ENCODE peak calls at places on chromosomes 7 and 10, in six cellular contexts. One of them, this sample, is unnamed.

GRCh38 chr7:113216038-113216437 is 97.7 kb upstream of the SMIM30 start:
- DNase-seq in ovary: no peak
- DNase-seq in RWPE2: no peak
- DNase-seq in SK-N-SH: no peak
- DNase-seq in stomach: no peak
- DNase-seq in CD8-positive, alpha-beta memory T cell: no peak
- DNase-seq in this sample: no peak

GRCh38 chr7:45102785-45103712 is 8.4 kb downstream of the TBRG4 start:
- DNase-seq in CD8-positive, alpha-beta memory T cell: no peak
- DNase-seq in ovary: no peak
- DNase-seq in stomach: no peak
- DNase-seq in SK-N-SH: no peak
- DNase-seq in RWPE2: no peak
- DNase-seq in this sample: no peak

GRCh38 chr7:70797109-70797514 is 334.8 kb upstream of the GALNT17 start:
- DNase-seq in RWPE2: no peak
- DNase-seq in CD8-positive, alpha-beta memory T cell: no peak
- DNase-seq in SK-N-SH: peak; percentile 78
- DNase-seq in ovary: no peak
- DNase-seq in stomach: no peak
- DNase-seq in this sample: peak; percentile 26

GRCh38 chr7:16027396-16027795 is 340.9 kb upstream of the MEOX2 start:
- DNase-seq in RWPE2: no peak
- DNase-seq in stomach: no peak
- DNase-seq in ovary: no peak
- DNase-seq in SK-N-SH: no peak
- DNase-seq in CD8-positive, alpha-beta memory T cell: no peak
- DNase-seq in this sample: no peak

GRCh38 chr10:77641788-77642397 is 4.3 kb upstream of the KCNMA1 start:
- DNase-seq in RWPE2: no peak
- DNase-seq in stomach: peak; percentile 77
- DNase-seq in SK-N-SH: peak; percentile 72
- DNase-seq in CD8-positive, alpha-beta memory T cell: peak; percentile 33
- DNase-seq in ovary: no peak
- DNase-seq in this sample: peak; percentile 39

GRCh38 chr7:71323726-71324125 is 191.8 kb downstream of the GALNT17 start:
- DNase-seq in SK-N-SH: no peak
- DNase-seq in RWPE2: no peak
- DNase-seq in ovary: no peak
- DNase-seq in CD8-positive, alpha-beta memory T cell: no peak
- DNase-seq in stomach: no peak
- DNase-seq in this sample: no peak

GRCh38 chr10:91653214-91653875 is 20.5 kb upstream of the PPP1R3C start:
- DNase-seq in SK-N-SH: no peak
- DNase-seq in CD8-positive, alpha-beta memory T cell: no peak
- DNase-seq in stomach: no peak
- DNase-seq in RWPE2: no peak
- DNase-seq in ovary: no peak
- DNase-seq in this sample: no peak

GRCh38 chr10:121694327-121694965 is 96.2 kb upstream of the FGFR2 start:
- DNase-seq in stomach: no peak
- DNase-seq in ovary: no peak
- DNase-seq in SK-N-SH: no peak
- DNase-seq in RWPE2: no peak
- DNase-seq in CD8-positive, alpha-beta memory T cell: no peak
- DNase-seq in this sample: no peak

GRCh38 chr7:17915796-17916195 is 24.5 kb downstream of the SNX13 start:
- DNase-seq in ovary: no peak
- DNase-seq in CD8-positive, alpha-beta memory T cell: no peak
- DNase-seq in stomach: no peak
- DNase-seq in RWPE2: no peak
- DNase-seq in SK-N-SH: no peak
- DNase-seq in this sample: no peak

GRCh38 chr10:87740232-87740631 is 77.8 kb downstream of the ATAD1 start:
- DNase-seq in CD8-positive, alpha-beta memory T cell: no peak
- DNase-seq in SK-N-SH: no peak
- DNase-seq in stomach: no peak
- DNase-seq in ovary: no peak
- DNase-seq in RWPE2: no peak
- DNase-seq in this sample: no peak

GRCh38 chr7:104017001-104017400 is 27.5 kb upstream of the RELN start:
- DNase-seq in CD8-positive, alpha-beta memory T cell: no peak
- DNase-seq in SK-N-SH: no peak
- DNase-seq in RWPE2: no peak
- DNase-seq in stomach: no peak
- DNase-seq in ovary: no peak
- DNase-seq in this sample: no peak

GRCh38 chr10:124917939-124918830 is 23.7 kb upstream of the ZRANB1 start:
- DNase-seq in stomach: no peak
- DNase-seq in CD8-positive, alpha-beta memory T cell: no peak
- DNase-seq in SK-N-SH: no peak
- DNase-seq in RWPE2: no peak
- DNase-seq in ovary: no peak
- DNase-seq in this sample: peak; percentile 1

GRCh38 chr7:258476-259190 is 31.3 kb upstream of the FOXL3 start:
- DNase-seq in CD8-positive, alpha-beta memory T cell: no peak
- DNase-seq in stomach: no peak
- DNase-seq in RWPE2: peak; percentile 62
- DNase-seq in SK-N-SH: no peak
- DNase-seq in ovary: peak; percentile 28
- DNase-seq in this sample: no peak

GRCh38 chr10:5892007-5892406 is 2.0 kb downstream of the FBH1 start:
- DNase-seq in ovary: no peak
- DNase-seq in SK-N-SH: no peak
- DNase-seq in CD8-positive, alpha-beta memory T cell: no peak
- DNase-seq in RWPE2: no peak
- DNase-seq in stomach: no peak
- DNase-seq in this sample: no peak

GRCh38 chr7:151025924-151026671 is 1.8 kb upstream of the ATG9B start:
- DNase-seq in ovary: no peak
- DNase-seq in stomach: no peak
- DNase-seq in RWPE2: no peak
- DNase-seq in CD8-positive, alpha-beta memory T cell: no peak
- DNase-seq in SK-N-SH: no peak
- DNase-seq in this sample: no peak

GRCh38 chr7:80950550-80950967 is 31.7 kb upstream of the SEMA3C start:
- DNase-seq in SK-N-SH: no peak
- DNase-seq in CD8-positive, alpha-beta memory T cell: no peak
- DNase-seq in ovary: no peak
- DNase-seq in stomach: no peak
- DNase-seq in RWPE2: no peak
- DNase-seq in this sample: no peak

GRCh38 chr10:62166331-62167154 is 102.1 kb downstream of the RTKN2 start:
- DNase-seq in ovary: no peak
- DNase-seq in SK-N-SH: no peak
- DNase-seq in stomach: peak; percentile 66
- DNase-seq in RWPE2: no peak
- DNase-seq in CD8-positive, alpha-beta memory T cell: no peak
- DNase-seq in this sample: no peak

GRCh38 chr7:50149364-50149763 is 56.3 kb upstream of the ZPBP start:
- DNase-seq in RWPE2: no peak
- DNase-seq in SK-N-SH: no peak
- DNase-seq in stomach: no peak
- DNase-seq in CD8-positive, alpha-beta memory T cell: no peak
- DNase-seq in ovary: no peak
- DNase-seq in this sample: peak; percentile 26

GRCh38 chr10:127470911-127471310 is 78.2 kb upstream of the NPS start:
- DNase-seq in SK-N-SH: no peak
- DNase-seq in CD8-positive, alpha-beta memory T cell: no peak
- DNase-seq in RWPE2: no peak
- DNase-seq in ovary: no peak
- DNase-seq in stomach: no peak
- DNase-seq in this sample: no peak

GRCh38 chr7:141409911-141410329 is 141.3 kb upstream of the AGK start:
- DNase-seq in RWPE2: no peak
- DNase-seq in SK-N-SH: peak; percentile 68
- DNase-seq in stomach: no peak
- DNase-seq in ovary: no peak
- DNase-seq in CD8-positive, alpha-beta memory T cell: no peak
- DNase-seq in this sample: no peak

GRCh38 chr7:46527360-46527759 is 606.3 kb upstream of the IGFBP3 start:
- DNase-seq in stomach: no peak
- DNase-seq in SK-N-SH: no peak
- DNase-seq in RWPE2: no peak
- DNase-seq in CD8-positive, alpha-beta memory T cell: no peak
- DNase-seq in ovary: no peak
- DNase-seq in this sample: no peak

GRCh38 chr7:46533946-46534345 is 612.9 kb upstream of the IGFBP3 start:
- DNase-seq in SK-N-SH: no peak
- DNase-seq in CD8-positive, alpha-beta memory T cell: no peak
- DNase-seq in RWPE2: no peak
- DNase-seq in stomach: no peak
- DNase-seq in ovary: no peak
- DNase-seq in this sample: no peak

GRCh38 chr7:46525876-46526275 is 604.8 kb upstream of the IGFBP3 start:
- DNase-seq in CD8-positive, alpha-beta memory T cell: no peak
- DNase-seq in SK-N-SH: no peak
- DNase-seq in ovary: no peak
- DNase-seq in RWPE2: no peak
- DNase-seq in stomach: no peak
- DNase-seq in this sample: no peak

GRCh38 chr7:46532571-46532970 is 611.5 kb upstream of the IGFBP3 start:
- DNase-seq in ovary: no peak
- DNase-seq in RWPE2: no peak
- DNase-seq in stomach: no peak
- DNase-seq in SK-N-SH: no peak
- DNase-seq in CD8-positive, alpha-beta memory T cell: no peak
- DNase-seq in this sample: no peak

GRCh38 chr7:46530081-46530480 is 609.0 kb upstream of the IGFBP3 start:
- DNase-seq in RWPE2: no peak
- DNase-seq in ovary: no peak
- DNase-seq in SK-N-SH: no peak
- DNase-seq in CD8-positive, alpha-beta memory T cell: no peak
- DNase-seq in stomach: no peak
- DNase-seq in this sample: no peak
- H3K4me1 ChIP-seq in RWPE2: peaks cover 11% of the 10 kb centered on the region
- H3K4me1 ChIP-seq in ovary: no peaks in the 10 kb centered on the region
- H3K4me1 ChIP-seq in SK-N-SH: no peaks in the 10 kb centered on the region
- H3K4me1 ChIP-seq in CD8-positive, alpha-beta memory T cell: no peaks in the 10 kb centered on the region
- H3K4me1 ChIP-seq in stomach: no peaks in the 10 kb centered on the region
- H3K4me1 ChIP-seq in this sample: no peaks in the 10 kb centered on the region

DNA sequence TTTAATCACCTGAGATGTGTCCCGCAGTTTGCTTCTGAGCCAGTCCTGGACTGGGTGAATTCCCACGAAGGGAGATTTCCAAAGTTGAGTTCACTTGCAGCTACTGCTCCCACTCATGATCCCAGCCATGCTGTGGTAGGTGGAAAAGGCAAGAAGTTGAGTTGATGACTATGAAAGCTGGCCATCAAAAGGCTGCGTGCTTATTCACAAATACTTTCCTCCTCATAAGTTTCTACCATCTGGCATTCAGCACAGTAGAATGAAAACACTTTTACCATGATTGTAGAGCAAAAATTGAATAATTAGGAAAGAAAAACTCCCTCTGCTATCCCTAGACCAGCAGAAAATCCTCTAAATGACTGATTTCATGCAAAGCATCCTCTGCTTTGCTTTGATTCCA is 281.8 kb downstream of the INHBA start:
- DNase-seq in SK-N-SH: no peak
- DNase-seq in RWPE2: no peak
- DNase-seq in ovary: no peak
- DNase-seq in stomach: no peak
- DNase-seq in CD8-positive, alpha-beta memory T cell: no peak
- DNase-seq in this sample: no peak
- H3K9me3 ChIP-seq in SK-N-SH: no peaks in the 10 kb centered on the region
- H3K9me3 ChIP-seq in RWPE2: no peaks in the 10 kb centered on the region
- H3K9me3 ChIP-seq in ovary: no peaks in the 10 kb centered on the region
- H3K9me3 ChIP-seq in stomach: no peaks in the 10 kb centered on the region
- H3K9me3 ChIP-seq in CD8-positive, alpha-beta memory T cell: no peaks in the 10 kb centered on the region
- H3K9me3 ChIP-seq in this sample: no peaks in the 10 kb centered on the region

GRCh38 chr10:102642553-102643345 is 1.5 kb upstream of the TRIM8 start:
- DNase-seq in CD8-positive, alpha-beta memory T cell: peak; percentile 38
- DNase-seq in SK-N-SH: peak; percentile 62
- DNase-seq in RWPE2: no peak
- DNase-seq in ovary: peak; percentile 79
- DNase-seq in stomach: peak; percentile 68
- DNase-seq in this sample: peak; percentile 68

GRCh38 chr10:102643346-102644065 is 773 bp upstream of the TRIM8 start:
- DNase-seq in stomach: peak; percentile 65
- DNase-seq in ovary: peak; percentile 82
- DNase-seq in RWPE2: no peak
- DNase-seq in CD8-positive, alpha-beta memory T cell: no peak
- DNase-seq in SK-N-SH: peak; percentile 76
- DNase-seq in this sample: peak; percentile 52

GRCh38 chr10:102644646-102645387 is 538 bp downstream of the TRIM8 start:
- DNase-seq in ovary: peak; percentile 89
- DNase-seq in CD8-positive, alpha-beta memory T cell: peak; percentile 69
- DNase-seq in stomach: peak; percentile 90
- DNase-seq in RWPE2: no peak
- DNase-seq in SK-N-SH: peak; percentile 79
- DNase-seq in this sample: peak; percentile 82

GRCh38 chr10:102645388-102645740 is 1.1 kb downstream of the TRIM8 start:
- DNase-seq in RWPE2: no peak
- DNase-seq in CD8-positive, alpha-beta memory T cell: peak; percentile 28
- DNase-seq in stomach: peak; percentile 88
- DNase-seq in SK-N-SH: peak; percentile 57
- DNase-seq in ovary: no peak
- DNase-seq in this sample: peak; percentile 52

DNA sequence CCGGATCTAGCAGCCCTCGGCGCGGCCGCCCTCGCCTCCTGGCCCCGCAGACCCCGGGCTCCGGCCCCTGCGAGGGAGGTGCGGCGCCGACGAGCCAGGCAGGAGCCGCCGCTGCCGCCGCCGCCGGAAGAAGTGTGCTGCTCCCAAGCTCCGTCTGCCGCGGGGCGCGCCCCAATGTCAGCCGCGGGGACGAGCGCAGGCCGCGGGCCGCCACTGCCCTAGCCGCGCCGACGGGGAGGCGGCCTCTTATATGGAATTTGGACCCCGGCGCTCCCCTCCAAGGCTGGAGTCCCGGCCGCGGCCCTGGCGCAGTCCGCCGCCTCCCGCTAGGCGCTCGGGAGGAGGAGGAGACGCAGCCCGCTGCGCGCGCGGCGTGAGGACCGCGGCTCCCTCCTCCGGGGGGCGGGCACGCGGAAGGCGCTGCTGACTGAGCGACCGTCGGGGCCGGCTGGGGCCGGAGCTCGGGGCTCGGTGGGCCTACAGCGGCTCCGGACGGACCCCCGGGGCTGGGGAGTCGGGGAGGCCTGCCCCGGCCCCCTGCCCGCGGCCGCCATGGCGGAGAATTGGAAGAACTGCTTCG is at the start of gene TRIM8:
- DNase-seq in ovary: peak; percentile 72
- DNase-seq in RWPE2: no peak
- DNase-seq in stomach: peak; percentile 56
- DNase-seq in SK-N-SH: peak; percentile 66
- DNase-seq in CD8-positive, alpha-beta memory T cell: peak; percentile 42
- DNase-seq in this sample: peak; percentile 67
- H3K27ac ChIP-seq in ovary: peak within 1 kb of the TSS; percentile 98
- H3K27ac ChIP-seq in RWPE2: peak within 1 kb of the TSS; percentile 94
- H3K27ac ChIP-seq in stomach: peak within 1 kb of the TSS; percentile 86
- H3K27ac ChIP-seq in SK-N-SH: peak within 1 kb of the TSS; percentile 93
- H3K27ac ChIP-seq in CD8-positive, alpha-beta memory T cell: peak within 1 kb of the TSS; percentile 88
- H3K27ac ChIP-seq in this sample: peak within 1 kb of the TSS; percentile 94

DNA sequence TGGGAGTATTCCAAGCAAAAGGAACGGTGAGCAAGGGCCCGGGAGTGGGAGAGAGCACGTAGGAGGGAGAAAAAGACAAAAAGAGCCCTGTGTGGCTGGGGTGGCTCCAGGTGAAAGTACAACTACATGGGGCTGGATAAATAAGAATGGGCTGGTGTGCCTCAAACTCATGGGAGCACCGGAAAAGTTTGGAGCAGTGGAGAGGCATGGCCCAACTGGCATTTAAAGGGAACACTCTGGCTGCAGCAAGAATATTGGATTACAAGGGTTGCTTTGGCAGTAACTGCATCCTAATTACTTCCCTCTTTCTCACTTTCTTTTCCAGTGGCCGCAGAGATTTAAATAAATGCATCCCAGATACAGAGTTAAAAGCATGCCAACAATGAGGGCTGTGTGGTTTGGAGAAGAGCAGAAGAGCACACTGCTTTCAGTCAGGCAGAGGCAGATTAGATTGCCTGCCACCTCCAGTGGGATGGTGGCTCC is 39.1 kb upstream of the HERPUD2 start:
- DNase-seq in SK-N-SH: no peak
- DNase-seq in RWPE2: no peak
- DNase-seq in stomach: no peak
- DNase-seq in CD8-positive, alpha-beta memory T cell: no peak
- DNase-seq in ovary: no peak
- DNase-seq in this sample: no peak
- H3K4me1 ChIP-seq in SK-N-SH: peaks cover 24% of the 10 kb centered on the region
- H3K4me1 ChIP-seq in RWPE2: peaks cover 7% of the 10 kb centered on the region
- H3K4me1 ChIP-seq in stomach: peaks cover 11% of the 10 kb centered on the region
- H3K4me1 ChIP-seq in CD8-positive, alpha-beta memory T cell: peaks cover 14% of the 10 kb centered on the region
- H3K4me1 ChIP-seq in ovary: peaks cover 1% of the 10 kb centered on the region
- H3K4me1 ChIP-seq in this sample: peaks cover 13% of the 10 kb centered on the region

This sample was measured in CD4-positive, alpha-beta memory T cell.